ENCODE peak calls at places on chromosome 11, in five cellular contexts. Q is activated CD4-positive, alpha-beta T cell treated with anti-CD3 and anti-CD28 coated beads, Interleukin-2, amount 50 U/mL, for 1 hour; P is foreskin fibroblast; V is NCI-H345; G is NCI-H1417. H is an unnamed sample.

GRCh38 chr11:116211166-116211565 is 561.6 kb downstream of the BUD13 start:
- DNase-seq in V (no peak), P (no peak), Q (no peak), G (no peak), H (no peak)

GRCh38 chr11:119125849-119126248 is 4.5 kb downstream of the HINFP start:
- DNase-seq in Q (no peak), V (no peak), G (no peak), P (no peak), H (no peak)

GRCh38 chr11:46127150-46127638 is 5.9 kb upstream of the PHF21A start:
- DNase-seq in G (no peak), Q (peak; percentile 39), P (peak; percentile 82), V (no peak), H (peak; percentile 85)

GRCh38 chr11:69654660-69655478 is 13.9 kb downstream of the CCND1 start:
- DNase-seq in Q (no peak), G (peak; percentile 43), P (peak; percentile 72), V (peak; percentile 44), H (no peak)

GRCh38 chr11:131923309-131923708 is 552.9 kb downstream of the NTM start:
- DNase-seq in P (peak; percentile 39), V (no peak), G (no peak), Q (no peak), H (no peak)

GRCh38 chr11:35541621-35542375 is 16.4 kb upstream of the PAMR1 start:
- DNase-seq in Q (no peak), G (no peak), V (no peak), P (peak; percentile 87), H (no peak)

GRCh38 chr11:36195496-36196346 is 93.5 kb downstream of the COMMD9 start:
- DNase-seq in P (peak; percentile 74), G (no peak), Q (no peak), V (peak; percentile 18), H (no peak)

GRCh38 chr11:10026514-10026913 is 267.5 kb downstream of the SBF2 start:
- DNase-seq in V (no peak), G (no peak), Q (no peak), P (peak; percentile 64), H (no peak)

GRCh38 chr11:27414644-27415043 is 51.6 kb upstream of the CCDC34 start:
- DNase-seq in P (no peak), V (no peak), Q (no peak), G (peak; percentile 43), H (no peak)

GRCh38 chr11:69013009-69013951 is at the start of gene MRGPRF:
- DNase-seq in V (no peak), G (peak; percentile 67), Q (no peak), P (peak; percentile 97), H (no peak)

GRCh38 chr11:70519117-70519516 is 120.8 kb downstream of the CTTN start:
- DNase-seq in G (no peak), P (no peak), Q (no peak), V (no peak), H (no peak)

GRCh38 chr11:111540114-111540920 is at the start of gene LAYN:
- DNase-seq in V (peak; percentile 56), G (peak; percentile 74), P (peak; percentile 88), Q (peak; percentile 9), H (no peak)

GRCh38 chr11:31810779-31811647 is at the start of gene PAX6:
- DNase-seq in V (peak; percentile 49), Q (peak; percentile 24), P (no peak), G (peak; percentile 98), H (peak; percentile 86)

GRCh38 chr11:9210224-9210921 is 54.8 kb downstream of the DENND5A start:
- DNase-seq in G (no peak), V (no peak), P (peak; percentile 21), Q (no peak), H (no peak)

GRCh38 chr11:122240621-122241020 is 124.6 kb upstream of the BLID start:
- DNase-seq in G (no peak), Q (no peak), P (no peak), V (no peak), H (no peak)

GRCh38 chr11:67295846-67296245 is 6.7 kb downstream of the ANKRD13D start:
- DNase-seq in G (peak; percentile 41), Q (no peak), P (no peak), V (no peak), H (no peak)

GRCh38 chr11:61495801-61496601 is 12.5 kb upstream of the LRRC10B start:
- DNase-seq in V (peak; percentile 63), P (no peak), Q (no peak), G (peak; percentile 89), H (no peak)

GRCh38 chr11:79600747-79601146 is 159.9 kb upstream of the TENM4 start:
- DNase-seq in V (peak; percentile 18), P (no peak), G (peak; percentile 38), Q (no peak), H (no peak)